ENCODE peak calls at places on chromosomes 6 and 20, in ten cellular contexts. Q is SK-N-SH, D is small intestine, F is esophagus squamous epithelium, H is fibroblast of lung, N is pancreas, A is breast epithelium, M is transverse colon, Y is epithelial cell of esophagus, P is mesendoderm. S is an unnamed sample.

GRCh38 chr6:16180696-16181428 is 52.0 kb downstream of the MYLIP start:
- DNase-seq in Q (no peak), D (no peak), F (no peak), H (no peak), N (no peak), A (no peak), M (no peak), Y (peak; percentile 11), P (no peak), S (no peak)

GRCh38 chr6:47419621-47420020 is 58.0 kb upstream of the CD2AP start:
- DNase-seq in Q (no peak), D (peak; percentile 93), F (no peak), H (peak; percentile 90), N (no peak), A (no peak), M (no peak), Y (no peak), P (no peak), S (no peak)

GRCh38 chr20:10985536-10985935 is 311.7 kb upstream of the JAG1 start:
- DNase-seq in Q (no peak), D (no peak), F (no peak), H (peak; percentile 70), N (no peak), A (no peak), M (no peak), Y (peak; percentile 61), P (no peak), S (no peak)

GRCh38 chr6:102118034-102118433 is 724.5 kb downstream of the GRIK2 start:
- DNase-seq in Q (no peak), D (no peak), F (no peak), H (no peak), N (no peak), A (no peak), M (no peak), Y (no peak), P (no peak), S (no peak)

GRCh38 chr6:101806241-101806640 is 412.7 kb downstream of the GRIK2 start:
- DNase-seq in Q (no peak), D (no peak), F (no peak), H (peak; percentile 97), N (no peak), A (no peak), M (no peak), Y (peak; percentile 42), P (no peak), S (no peak)

GRCh38 chr6:1190361-1190760 is 121.5 kb upstream of the FOXQ1 start:
- DNase-seq in Q (no peak), D (no peak), F (no peak), H (peak; percentile 67), N (no peak), A (no peak), M (no peak), Y (peak; percentile 97), P (peak; percentile 92), S (no peak)

GRCh38 chr6:76381612-76382011 is 309.1 kb upstream of the IMPG1 start:
- DNase-seq in Q (no peak), D (no peak), F (no peak), H (no peak), N (no peak), A (no peak), M (no peak), Y (no peak), P (peak; percentile 45), S (no peak)

GRCh38 chr20:63740070-63740500 is 509 bp downstream of the SLC2A4RG start:
- DNase-seq in Q (peak; percentile 87), D (peak; percentile 14), F (no peak), H (peak; percentile 25), N (peak; percentile 46), A (no peak), M (peak; percentile 52), Y (peak; percentile 14), P (peak; percentile 44), S (peak; percentile 56)

GRCh38 chr20:19692685-19693119 is 65.4 kb upstream of the RIN2 start:
- DNase-seq in Q (peak; percentile 58), D (peak; percentile 47), F (no peak), H (peak; percentile 41), N (peak; percentile 30), A (peak; percentile 70), M (peak; percentile 63), Y (peak; percentile 59), P (peak; percentile 53), S (peak; percentile 43)

GRCh38 chr6:37007340-37008043 is 2.0 kb downstream of the FGD2 start:
- DNase-seq in Q (no peak), D (no peak), F (no peak), H (no peak), N (no peak), A (no peak), M (peak; percentile 51), Y (no peak), P (no peak), S (no peak)

GRCh38 chr20:15342987-15343639 is 1005.7 kb upstream of the FLRT3 start:
- DNase-seq in Q (no peak), D (no peak), F (no peak), H (peak; percentile 1), N (no peak), A (no peak), M (no peak), Y (no peak), P (no peak), S (no peak)

GRCh38 chr6:125453516-125453915 is 151.7 kb upstream of the HDDC2 start:
- DNase-seq in Q (no peak), D (no peak), F (no peak), H (no peak), N (no peak), A (no peak), M (no peak), Y (no peak), P (peak; percentile 20), S (no peak)
- H3K4me3 ChIP-seq in Q (no peak overlapping the region), D (no peak overlapping the region), F (no peak overlapping the region), H (no peak overlapping the region), N (no peak overlapping the region), A (no peak overlapping the region), M (no peak overlapping the region), Y (no peak overlapping the region), P (no peak overlapping the region), S (no peak overlapping the region)

GRCh38 chr6:50842861-50843384 is 24.3 kb downstream of the TFAP2B start:
- DNase-seq in Q (no peak), D (no peak), F (no peak), H (no peak), N (no peak), A (no peak), M (no peak), Y (no peak), P (no peak), S (no peak)
- H3K4me3 ChIP-seq in Q (no peak overlapping the region), D (no peak overlapping the region), F (no peak overlapping the region), H (no peak overlapping the region), N (no peak overlapping the region), A (no peak overlapping the region), M (no peak overlapping the region), Y (no peak overlapping the region), P (no peak overlapping the region), S (no peak overlapping the region)

GRCh38 chr6:168315626-168316025 is 4.0 kb downstream of the DACT2 start:
- DNase-seq in Q (no peak), D (no peak), F (no peak), H (no peak), N (no peak), A (no peak), M (no peak), Y (no peak), P (no peak), S (no peak)

GRCh38 chr6:168320661-168321060 is 1.1 kb upstream of the DACT2 start:
- DNase-seq in Q (no peak), D (no peak), F (no peak), H (no peak), N (no peak), A (no peak), M (no peak), Y (peak; percentile 54), P (no peak), S (no peak)

GRCh38 chr6:168318090-168318489 is 1.5 kb downstream of the DACT2 start:
- DNase-seq in Q (no peak), D (peak; percentile 37), F (no peak), H (no peak), N (no peak), A (no peak), M (no peak), Y (no peak), P (no peak), S (no peak)

GRCh38 chr6:168319279-168320051 is at the start of gene DACT2:
- DNase-seq in Q (peak; percentile 82), D (no peak), F (no peak), H (no peak), N (no peak), A (no peak), M (no peak), Y (no peak), P (no peak), S (no peak)

GRCh38 chr6:168318579-168319278 is 848 bp downstream of the DACT2 start:
- DNase-seq in Q (no peak), D (no peak), F (no peak), H (no peak), N (no peak), A (no peak), M (no peak), Y (no peak), P (no peak), S (no peak)
- H3K4me3 ChIP-seq in Q (no peak overlapping the region), D (no peak overlapping the region), F (peak overlapping the region; percentile 64), H (no peak overlapping the region), N (peak overlapping the region; percentile 59), A (peak overlapping the region; percentile 42), M (peak overlapping the region; percentile 60), Y (no peak overlapping the region), P (no peak overlapping the region), S (no peak overlapping the region)

GRCh38 chr20:45413479-45413878 is 2.5 kb upstream of the PIGT start:
- DNase-seq in Q (no peak), D (no peak), F (no peak), H (no peak), N (no peak), A (no peak), M (no peak), Y (no peak), P (no peak), S (no peak)

GRCh38 chr20:45409531-45410272 is 1.6 kb downstream of the DBNDD2 start:
- DNase-seq in Q (no peak), D (peak; percentile 92), F (no peak), H (no peak), N (no peak), A (no peak), M (no peak), Y (no peak), P (no peak), S (no peak)

GRCh38 chr20:45412653-45413052 is 3.3 kb upstream of the PIGT start:
- DNase-seq in Q (no peak), D (no peak), F (no peak), H (no peak), N (no peak), A (no peak), M (no peak), Y (no peak), P (no peak), S (no peak)

GRCh38 chr20:45408646-45409213 is 641 bp downstream of the DBNDD2 start:
- DNase-seq in Q (no peak), D (no peak), F (no peak), H (no peak), N (no peak), A (no peak), M (no peak), Y (no peak), P (no peak), S (no peak)

DNA sequence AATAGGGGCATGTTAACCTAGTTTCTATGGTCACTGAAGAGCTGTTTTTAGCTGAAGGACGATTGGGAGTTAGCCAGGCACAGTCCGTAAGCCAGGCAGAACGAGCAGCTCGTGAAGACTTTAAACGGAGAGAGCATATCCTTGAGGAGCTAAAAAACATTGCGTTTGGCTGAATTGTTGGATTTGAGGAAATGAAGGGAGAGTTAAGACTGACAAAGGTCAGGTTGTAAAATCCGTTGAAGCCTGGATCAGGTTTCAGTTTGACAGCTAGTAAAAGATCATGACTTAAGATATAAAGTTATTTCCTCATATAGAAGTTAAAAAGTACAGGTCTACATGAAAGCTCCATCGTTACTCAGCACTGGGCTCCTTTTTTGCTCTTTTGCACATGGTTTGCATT is 2.8 kb downstream of the DBNDD2 start:
- DNase-seq in Q (no peak), D (peak; percentile 84), F (no peak), H (no peak), N (no peak), A (no peak), M (no peak), Y (no peak), P (no peak), S (no peak)
- H3K4me3 ChIP-seq in Q (no peak overlapping the region), D (no peak overlapping the region), F (no peak overlapping the region), H (no peak overlapping the region), N (no peak overlapping the region), A (no peak overlapping the region), M (no peak overlapping the region), Y (no peak overlapping the region), P (no peak overlapping the region), S (no peak overlapping the region)

S was measured in BE2C.